ENCODE peak calls at places on chromosomes 12 and 14, in five cellular contexts. B is CD14-positive monocyte, N is GDM1, T is GM10248, Y is tibial nerve. X is an unnamed sample.

GRCh38 chr14:25103261-25103660 is 53.3 kb upstream of the STXBP6 start:
- DNase-seq in N (no peak), T (no peak), Y (no peak), B (no peak), X (no peak)

GRCh38 chr14:24325963-24326362 is 8.9 kb downstream of the ADCY4 start:
- DNase-seq in T (no peak), Y (no peak), N (no peak), B (no peak), X (no peak)

GRCh38 chr14:36521598-36522345 is 1.7 kb upstream of the NKX2-1 start:
- DNase-seq in T (peak; percentile 10), Y (no peak), B (no peak), N (no peak), X (no peak)

GRCh38 chr12:19093218-19093617 is 36.3 kb upstream of the PLEKHA5 start:
- DNase-seq in B (no peak), N (no peak), Y (no peak), T (no peak), X (no peak)

GRCh38 chr12:65524666-65525065 is 246.2 kb downstream of the MSRB3 start:
- DNase-seq in Y (no peak), N (no peak), T (no peak), B (no peak), X (no peak)

GRCh38 chr14:79730911-79731310 is 480.4 kb downstream of the DIO2 start:
- DNase-seq in B (no peak), Y (no peak), T (no peak), N (no peak), X (no peak)

GRCh38 chr12:57011438-57012424 is 4.6 kb downstream of the TAC3 start:
- DNase-seq in N (no peak), B (no peak), Y (no peak), T (peak; percentile 39), X (no peak)

GRCh38 chr14:26190644-26191043 is 407.2 kb downstream of the NOVA1 start:
- DNase-seq in T (no peak), N (no peak), B (no peak), Y (no peak), X (no peak)

GRCh38 chr14:68951051-68951797 is 27.9 kb downstream of the ACTN1 start:
- DNase-seq in T (no peak), Y (peak; percentile 87), B (peak; percentile 94), N (no peak), X (no peak)

GRCh38 chr12:31887109-31887811 is 72.0 kb upstream of the RESF1 start:
- DNase-seq in B (peak; percentile 58), Y (peak; percentile 19), N (no peak), T (no peak), X (no peak)

GRCh38 chr12:79933580-79934264 is 1.2 kb downstream of the PPP1R12A start:
- DNase-seq in Y (peak; percentile 17), N (no peak), B (no peak), T (no peak), X (no peak)

GRCh38 chr14:43147480-43147879 is 1359.6 kb downstream of the FSCB start:
- DNase-seq in T (no peak), B (no peak), Y (no peak), N (no peak), X (no peak)

GRCh38 chr14:104976198-104977007 is 1.8 kb downstream of the AHNAK2 start:
- DNase-seq in Y (peak; percentile 73), B (peak; percentile 85), N (peak; percentile 61), T (peak; percentile 88), X (peak; percentile 41)

GRCh38 chr12:49092086-49092815 is 2.4 kb downstream of the DHH start:
- DNase-seq in B (no peak), T (peak; percentile 83), Y (no peak), N (no peak), X (no peak)

GRCh38 chr12:115223322-115223721 is 539.3 kb upstream of the TBX3 start:
- DNase-seq in Y (no peak), B (no peak), N (no peak), T (no peak), X (no peak)

GRCh38 chr14:62689741-62690140 is 355.5 kb downstream of the KCNH5 start:
- DNase-seq in T (no peak), N (no peak), B (no peak), Y (no peak), X (no peak)

GRCh38 chr14:74048291-74048690 is 29.1 kb downstream of the BBOF1 start:
- DNase-seq in Y (no peak), N (no peak), T (no peak), B (no peak), X (no peak)

GRCh38 chr12:68559984-68560822 is 50.5 kb upstream of the RAP1B start:
- DNase-seq in N (peak; percentile 21), Y (peak; percentile 17), B (peak; percentile 55), T (no peak), X (no peak)

GRCh38 chr12:77337327-77337726 is 272.0 kb upstream of the E2F7 start:
- DNase-seq in B (no peak), N (no peak), T (no peak), Y (no peak), X (no peak)

GRCh38 chr12:101924647-101925046 is 47.3 kb downstream of the DRAM1 start:
- DNase-seq in N (no peak), T (no peak), Y (no peak), B (no peak), X (no peak)

GRCh38 chr12:118611770-118612169 is 235.4 kb downstream of the SUDS3 start:
- DNase-seq in N (no peak), T (no peak), B (no peak), Y (no peak), X (no peak)

GRCh38 chr14:88791629-88792571 is 853 bp downstream of the EML5 start:
- DNase-seq in N (no peak), T (peak; percentile 5), B (no peak), Y (no peak), X (peak; percentile 27)

GRCh38 chr12:123723765-123724164 is 11.6 kb downstream of the ATP6V0A2 start:
- DNase-seq in B (no peak), N (no peak), T (no peak), Y (no peak), X (no peak)

GRCh38 chr12:32455607-32456063 is 56.3 kb downstream of the FGD4 start:
- DNase-seq in Y (peak; percentile 73), N (peak; percentile 40), T (peak; percentile 46), B (no peak), X (peak; percentile 41)

GRCh38 chr12:120394483-120395367 is 25.8 kb upstream of the MSI1 start:
- DNase-seq in N (no peak), T (no peak), Y (no peak), B (no peak), X (no peak)

GRCh38 chr12:6708968-6709394 is 8.4 kb upstream of the PIANP start:
- DNase-seq in B (no peak), T (no peak), N (no peak), Y (no peak), X (no peak)

GRCh38 chr12:53956914-53957536 is 2.3 kb downstream of the HOXC12 start:
- DNase-seq in Y (no peak), T (no peak), N (no peak), B (no peak), X (no peak)

GRCh38 chr12:27220057-27220987 is 23.8 kb upstream of the STK38L start:
- DNase-seq in T (peak; percentile 46), B (no peak), N (no peak), Y (no peak), X (no peak)

GRCh38 chr14:100144996-100145646 is 14.3 kb downstream of the DEGS2 start:
- DNase-seq in Y (no peak), T (no peak), B (no peak), N (no peak), X (no peak)

GRCh38 chr14:76050250-76050649 is 64.7 kb downstream of the IFT43 start:
- DNase-seq in T (no peak), B (no peak), Y (no peak), N (no peak), X (no peak)